ENCODE peak calls at places on chromosomes 5 and 9, in seven cellular contexts. M is kidney epithelial cell; Y is RWPE1; X is right atrium auricular region; V is choroid plexus epithelial cell; L is stimulated activated CD8-positive, alpha-beta memory T cell treated with anti-CD3 and anti-CD28 coated beads, Interleukin-4, amount 100 ng/mL, for 24 hours; T is stimulated activated naive B cell treated with anti-CD40 and anti-IgM and Interleukin-4, amounts not matched to agents 10 μg/mL and 1 μg/mL and 100 μg/mL, for 72 hours. Q is an unnamed sample.

GRCh38 chr5:61327761-61328753 is 4.0 kb upstream of the ZSWIM6 start:
- DNase-seq in M (no peak), Y (peak; percentile 58), X (no peak), V (peak; percentile 92), L (no peak), T (peak; percentile 28), Q (peak; percentile 90)

GRCh38 chr5:74866653-74867162 is 521 bp upstream of the FAM169A start:
- DNase-seq in M (no peak), Y (no peak), X (no peak), V (no peak), L (no peak), T (no peak), Q (peak; percentile 1)

GRCh38 chr9:117043159-117043558 is 356.1 kb downstream of the TRIM32 start:
- DNase-seq in M (no peak), Y (no peak), X (no peak), V (no peak), L (no peak), T (no peak), Q (no peak)

GRCh38 chr9:105290401-105290800 is 46.0 kb downstream of the SLC44A1 start:
- DNase-seq in M (no peak), Y (peak; percentile 49), X (no peak), V (peak; percentile 60), L (no peak), T (no peak), Q (peak; percentile 68)

GRCh38 chr5:1216918-1217295 is 8.3 kb upstream of the SLC6A18 start:
- DNase-seq in M (no peak), Y (no peak), X (no peak), V (no peak), L (no peak), T (no peak), Q (no peak)

GRCh38 chr9:135215571-135216161 is 128.2 kb downstream of the OLFM1 start:
- DNase-seq in M (no peak), Y (no peak), X (no peak), V (peak; percentile 25), L (no peak), T (no peak), Q (no peak)

GRCh38 chr5:154937186-154937717 is 759 bp downstream of the GEMIN5 start:
- DNase-seq in M (no peak), Y (peak; percentile 21), X (no peak), V (peak; percentile 21), L (no peak), T (no peak), Q (no peak)

GRCh38 chr5:92518318-92518913 is 1062.6 kb downstream of the NR2F1-AS1 start:
- DNase-seq in M (no peak), Y (peak; percentile 73), X (no peak), V (peak; percentile 80), L (no peak), T (no peak), Q (peak; percentile 72)

GRCh38 chr5:84682531-84682930 is 297.9 kb upstream of the EDIL3 start:
- DNase-seq in M (no peak), Y (no peak), X (no peak), V (no peak), L (no peak), T (no peak), Q (peak; percentile 80)

GRCh38 chr9:70639853-70640814 is 225.7 kb upstream of the KLF9 start:
- DNase-seq in M (no peak), Y (peak; percentile 46), X (no peak), V (peak; percentile 83), L (no peak), T (no peak), Q (peak; percentile 59)

GRCh38 chr9:29068461-29068860 is 1495.2 kb upstream of the C9orf72 start:
- DNase-seq in M (no peak), Y (no peak), X (no peak), V (no peak), L (no peak), T (no peak), Q (no peak)

GRCh38 chr9:37269221-37269620 is 148.8 kb downstream of the ZCCHC7 start:
- DNase-seq in M (no peak), Y (no peak), X (no peak), V (no peak), L (no peak), T (no peak), Q (no peak)

GRCh38 chr9:84153885-84154284 is 173.3 kb downstream of the RMI1 start:
- DNase-seq in M (peak; percentile 31), Y (no peak), X (no peak), V (peak; percentile 26), L (no peak), T (no peak), Q (peak; percentile 74)

GRCh38 chr5:105506692-105507277 is 1944.2 kb upstream of the NUDT12 start:
- DNase-seq in M (no peak), Y (no peak), X (no peak), V (peak; percentile 64), L (no peak), T (no peak), Q (peak; percentile 25)